ENCODE peak calls at places on chromosomes 16 and 17, in four cellular contexts. One of them, this sample, is unnamed.

GRCh38 chr16:27805828-27806351 is 255.9 kb downstream of the KATNIP start:
- DNase-seq in body of pancreas: no peak
- DNase-seq in K562: no peak
- DNase-seq in testis: no peak
- DNase-seq in this sample: no peak

GRCh38 chr16:54812229-54812628 is 118.4 kb upstream of the IRX5 start:
- DNase-seq in body of pancreas: no peak
- DNase-seq in K562: no peak
- DNase-seq in testis: no peak
- DNase-seq in this sample: no peak

GRCh38 chr17:10772425-10773380 is 31.2 kb downstream of the TMEM238L start:
- DNase-seq in body of pancreas: peak; percentile 68
- DNase-seq in K562: peak; percentile 46
- DNase-seq in testis: peak; percentile 86
- DNase-seq in this sample: no peak

GRCh38 chr17:57956311-57957119 is 1.3 kb upstream of the CUEDC1 start:
- DNase-seq in body of pancreas: no peak
- DNase-seq in K562: no peak
- DNase-seq in testis: no peak
- DNase-seq in this sample: peak; percentile 15

GRCh38 chr16:60027351-60027750 is 1293.2 kb upstream of the GOT2 start:
- DNase-seq in body of pancreas: no peak
- DNase-seq in K562: no peak
- DNase-seq in testis: no peak
- DNase-seq in this sample: no peak

GRCh38 chr17:19723967-19724366 is 7.6 kb upstream of the SLC47A2 start:
- DNase-seq in body of pancreas: no peak
- DNase-seq in K562: no peak
- DNase-seq in testis: no peak
- DNase-seq in this sample: no peak

GRCh38 chr17:17877548-17878358 is 41.0 kb upstream of the SREBF1 start:
- DNase-seq in body of pancreas: peak; percentile 84
- DNase-seq in K562: no peak
- DNase-seq in testis: peak; percentile 77
- DNase-seq in this sample: peak; percentile 82

GRCh38 chr17:50396261-50397110 is 837 bp downstream of the LRRC59 start:
- DNase-seq in body of pancreas: peak; percentile 80
- DNase-seq in K562: peak; percentile 55
- DNase-seq in testis: peak; percentile 42
- DNase-seq in this sample: peak; percentile 42

DNA sequence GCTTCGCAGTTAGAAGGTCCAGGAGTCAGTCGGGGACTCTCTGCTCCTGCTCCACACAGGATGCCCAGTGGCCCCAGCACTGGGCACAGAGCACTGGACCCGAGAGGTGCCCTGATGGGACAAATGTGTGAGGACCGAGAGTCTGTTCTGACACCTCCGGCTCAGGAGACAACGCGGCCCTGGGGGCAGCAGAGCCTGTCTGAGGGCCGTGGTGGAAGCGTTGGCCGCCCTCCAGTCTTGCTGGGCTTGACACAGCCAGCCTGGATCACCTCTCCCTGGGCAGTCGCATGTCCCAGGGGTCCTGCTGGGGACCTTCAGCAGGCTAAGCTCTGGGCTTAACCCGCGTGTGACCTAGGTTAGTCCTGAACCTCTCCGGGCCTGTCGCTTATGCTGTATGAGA is 23.1 kb downstream of the LGALS9 start:
- DNase-seq in body of pancreas: no peak
- DNase-seq in K562: no peak
- DNase-seq in testis: no peak
- DNase-seq in this sample: no peak
- H3K27ac ChIP-seq in body of pancreas: no peak overlapping the region
- H3K27ac ChIP-seq in K562: no peak overlapping the region
- H3K27ac ChIP-seq in testis: no peak overlapping the region
- H3K27ac ChIP-seq in this sample: no peak overlapping the region

DNA sequence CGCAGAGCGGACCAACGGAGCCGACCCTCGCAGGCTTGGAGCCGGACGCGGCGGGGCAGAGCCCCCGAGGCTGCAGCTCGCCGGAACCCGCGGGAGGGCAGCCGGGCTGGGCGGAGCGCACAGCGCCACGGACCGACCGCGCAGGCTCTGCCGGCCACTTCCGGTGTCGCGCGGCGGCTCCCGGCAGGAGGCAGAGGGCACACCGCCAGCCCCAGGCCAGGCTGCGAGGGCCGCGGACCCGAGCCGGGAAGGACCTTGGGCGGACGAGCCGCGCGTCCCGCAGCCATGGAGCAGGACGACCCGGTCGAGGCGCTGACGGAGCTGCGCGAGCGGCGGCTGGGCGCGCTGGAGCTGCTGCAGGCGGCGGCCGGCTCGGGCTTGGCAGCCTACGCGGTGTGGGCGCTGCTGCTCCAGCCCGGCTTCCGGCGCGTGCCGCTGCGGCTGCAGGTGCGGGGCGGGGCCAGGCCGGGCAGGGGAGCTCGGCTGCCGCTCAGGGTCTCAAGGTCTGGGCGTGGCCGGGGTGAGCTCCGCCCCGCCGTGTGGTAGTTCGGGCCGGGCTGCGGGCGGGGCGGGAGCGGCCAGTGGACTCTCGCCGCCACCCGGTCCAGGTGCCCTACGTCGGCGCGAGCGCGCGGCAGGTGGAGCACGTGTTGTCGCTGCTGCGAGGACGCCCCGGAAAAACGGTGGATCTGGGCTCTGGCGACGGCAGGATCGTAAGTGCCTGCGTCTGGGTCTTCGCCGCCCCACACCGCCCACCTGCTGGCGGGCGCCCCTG is at the start of gene ANTKMT:
- DNase-seq in body of pancreas: peak; percentile 86
- DNase-seq in K562: peak; percentile 86
- DNase-seq in testis: peak; percentile 88
- DNase-seq in this sample: peak; percentile 78
- TF ChIP-seq POLR2A in body of pancreas: peak; percentile 61
- TF ChIP-seq POLR2A in K562: peak; percentile 76
- TF ChIP-seq POLR2A in testis: no peak
- TF ChIP-seq POLR2A in this sample: peak; percentile 67

DNA sequence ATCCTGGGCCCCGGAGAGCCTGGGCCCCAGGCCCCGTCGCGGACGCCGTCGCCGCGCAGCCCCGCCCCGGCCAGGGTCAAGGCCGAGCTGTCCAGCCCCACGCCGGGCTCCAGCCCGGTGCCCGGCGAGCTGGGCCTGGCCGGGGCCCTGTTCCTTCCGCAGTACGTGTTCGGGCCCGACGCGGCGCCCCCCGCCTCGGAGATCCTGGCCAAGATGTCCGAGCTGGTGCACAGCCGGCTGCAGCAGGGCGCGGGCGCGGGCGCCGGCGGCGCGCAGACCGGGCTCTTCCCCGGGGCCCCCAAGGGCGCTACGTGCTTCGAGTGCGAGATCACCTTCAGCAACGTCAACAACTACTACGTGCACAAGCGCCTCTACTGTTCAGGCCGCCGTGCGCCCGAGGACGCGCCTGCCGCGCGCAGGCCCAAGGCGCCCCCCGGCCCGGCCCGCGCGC is 36.8 kb upstream of the ZC3H18 start:
- DNase-seq in body of pancreas: no peak
- DNase-seq in K562: no peak
- DNase-seq in testis: no peak
- DNase-seq in this sample: no peak
- H3K4me3 ChIP-seq in body of pancreas: no peak overlapping the region
- H3K4me3 ChIP-seq in K562: no peak overlapping the region
- H3K4me3 ChIP-seq in testis: peak overlapping the region; percentile 39
- H3K4me3 ChIP-seq in this sample: no peak overlapping the region

DNA sequence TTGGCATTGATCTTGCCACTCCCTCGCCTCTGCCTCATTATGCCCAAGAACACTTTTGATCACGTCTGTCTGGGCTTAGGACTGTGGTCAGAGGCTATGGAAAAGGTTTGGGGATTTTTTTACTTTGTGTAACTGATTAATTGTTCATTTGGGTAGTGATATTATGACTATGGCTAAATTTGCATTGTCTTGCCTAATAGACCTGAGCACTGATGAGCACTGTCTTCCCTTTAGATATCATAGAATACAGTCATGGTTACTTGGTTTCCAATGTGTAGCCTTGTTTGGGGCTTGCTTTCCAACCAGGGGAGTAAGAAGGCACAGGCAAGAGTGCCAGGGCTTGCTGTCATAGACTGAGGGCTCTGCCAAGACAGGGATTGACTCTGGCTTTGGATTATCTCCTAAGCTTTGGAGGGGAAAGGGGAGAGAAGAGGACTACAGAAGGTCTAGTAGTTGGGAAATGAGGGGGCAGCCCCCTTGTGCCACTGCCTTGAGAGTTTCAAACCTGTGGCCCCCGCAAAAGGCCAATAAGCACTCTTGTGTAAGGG is 13.7 kb downstream of the LIMD2 start:
- DNase-seq in body of pancreas: no peak
- DNase-seq in K562: no peak
- DNase-seq in testis: no peak
- DNase-seq in this sample: no peak
- H3K27ac ChIP-seq in body of pancreas: no peak overlapping the region
- H3K27ac ChIP-seq in K562: no peak overlapping the region
- H3K27ac ChIP-seq in testis: no peak overlapping the region
- H3K27ac ChIP-seq in this sample: no peak overlapping the region

DNA sequence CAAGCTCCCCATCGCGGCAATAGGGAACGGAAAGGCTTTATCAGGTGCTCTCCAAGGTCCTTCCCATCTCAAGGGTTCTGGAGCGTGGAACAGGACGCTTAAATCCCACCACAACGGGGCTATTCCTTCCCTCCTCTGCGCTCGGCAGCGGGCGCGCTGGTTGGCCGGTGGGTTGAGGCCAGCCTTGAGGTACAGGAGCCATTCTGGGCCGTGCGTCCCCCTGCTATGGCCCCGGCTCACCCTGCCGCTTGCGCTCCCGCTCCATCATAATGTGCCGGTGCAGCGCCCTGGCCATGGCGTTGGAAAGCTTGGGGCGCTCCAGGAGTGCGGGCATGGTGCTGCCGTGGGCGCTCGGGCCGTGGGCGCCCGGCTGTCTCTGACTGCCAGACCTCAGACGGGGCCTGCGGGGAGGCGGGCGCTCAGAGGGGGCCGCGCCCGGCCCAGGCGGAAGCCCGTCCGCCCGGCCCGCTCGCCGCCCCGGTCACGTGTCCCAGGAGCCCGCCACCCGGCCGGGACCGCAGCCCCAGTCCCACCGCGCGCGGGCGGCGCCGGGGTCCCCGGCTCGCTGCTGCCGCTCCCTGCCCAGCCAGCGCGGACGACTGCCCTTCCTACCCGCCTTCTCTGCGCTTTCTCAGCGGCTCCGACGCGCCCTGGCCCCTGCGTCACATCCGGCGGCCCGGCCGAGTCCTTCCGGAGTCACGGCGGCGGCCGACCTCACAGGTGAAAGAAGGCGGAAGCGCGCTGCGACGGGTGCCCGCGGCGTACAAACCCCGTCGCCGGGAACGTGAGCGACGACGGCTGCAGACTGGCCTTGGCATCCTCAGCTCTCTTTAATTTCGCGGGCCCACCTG is at the start of gene GPS2:
- DNase-seq in body of pancreas: peak; percentile 94
- DNase-seq in K562: peak; percentile 77
- DNase-seq in testis: peak; percentile 96
- DNase-seq in this sample: peak; percentile 90
- TF ChIP-seq POLR2A in body of pancreas: peak; percentile 80
- TF ChIP-seq POLR2A in K562: peak; percentile 73
- TF ChIP-seq POLR2A in testis: peak; percentile 6
- TF ChIP-seq POLR2A in this sample: peak; percentile 75

GRCh38 chr17:74854792-74855191 is 4.9 kb downstream of the GRIN2C start:
- DNase-seq in body of pancreas: no peak
- DNase-seq in K562: no peak
- DNase-seq in testis: no peak
- DNase-seq in this sample: no peak

GRCh38 chr17:74851612-74852236 is 8.0 kb downstream of the GRIN2C start:
- DNase-seq in body of pancreas: no peak
- DNase-seq in K562: no peak
- DNase-seq in testis: no peak
- DNase-seq in this sample: no peak

GRCh38 chr17:74853669-74854068 is 6.0 kb downstream of the GRIN2C start:
- DNase-seq in body of pancreas: no peak
- DNase-seq in K562: no peak
- DNase-seq in testis: no peak
- DNase-seq in this sample: no peak

GRCh38 chr17:74852237-74853047 is 7.2 kb downstream of the GRIN2C start:
- DNase-seq in body of pancreas: no peak
- DNase-seq in K562: peak; percentile 95
- DNase-seq in testis: no peak
- DNase-seq in this sample: no peak

GRCh38 chr17:74853048-74853397 is 6.7 kb downstream of the GRIN2C start:
- DNase-seq in body of pancreas: no peak
- DNase-seq in K562: no peak
- DNase-seq in testis: no peak
- DNase-seq in this sample: no peak
- H3K4me3 ChIP-seq in body of pancreas: no peak overlapping the region
- H3K4me3 ChIP-seq in K562: peak overlapping the region; percentile 12
- H3K4me3 ChIP-seq in testis: peak overlapping the region; percentile 38
- H3K4me3 ChIP-seq in this sample: no peak overlapping the region